ENCODE peak calls at places on chromosomes 13 and 19, in five cellular contexts. Z, F, D, G and B are unnamed samples.

GRCh38 chr19:41914906-41915247 is 13.4 kb downstream of the ERFL start:
- DNase-seq in Z (no peak), F (no peak), D (no peak), G (no peak), B (no peak)

GRCh38 chr19:43820098-43820860 is 6.8 kb upstream of the ZNF283 start:
- DNase-seq in G (peak; percentile 40), F (peak; percentile 51), D (no peak), Z (peak; percentile 53), B (no peak)

GRCh38 chr13:38979891-38980627 is 10.6 kb downstream of the STOML3 start:
- DNase-seq in D (no peak), F (peak; percentile 58), Z (peak; percentile 39), G (peak; percentile 35), B (no peak)

GRCh38 chr13:19185086-19185864 is 3.7 kb upstream of the TUBA3C start:
- DNase-seq in F (no peak), D (no peak), Z (no peak), G (no peak), B (no peak)

GRCh38 chr13:111460548-111461444 is 140.4 kb downstream of the TEX29 start:
- DNase-seq in D (no peak), G (peak; percentile 53), F (no peak), Z (peak; percentile 61), B (no peak)

GRCh38 chr13:94849254-94849653 is 136.9 kb upstream of the SOX21 start:
- DNase-seq in D (no peak), G (no peak), Z (no peak), F (no peak), B (no peak)

GRCh38 chr13:91557328-91557727 is 158.9 kb downstream of the GPC5 start:
- DNase-seq in F (no peak), D (no peak), Z (no peak), G (no peak), B (no peak)

GRCh38 chr13:37349916-37350315 is 244.5 kb upstream of the CSNK1A1L start:
- DNase-seq in G (no peak), D (no peak), Z (peak; percentile 12), F (no peak), B (no peak)

GRCh38 chr19:11012507-11012906 is 51.7 kb downstream of the SMARCA4 start:
- DNase-seq in G (no peak), Z (no peak), D (no peak), F (no peak), B (no peak)

GRCh38 chr19:53553865-53554791 is 16.2 kb downstream of the ZNF331 start:
- DNase-seq in Z (peak; percentile 88), D (peak; percentile 88), G (peak; percentile 93), F (peak; percentile 95), B (peak; percentile 77)

GRCh38 chr13:111906816-111907215 is 160.1 kb upstream of the SOX1 start:
- DNase-seq in F (no peak), D (no peak), G (no peak), Z (no peak), B (no peak)

DNA sequence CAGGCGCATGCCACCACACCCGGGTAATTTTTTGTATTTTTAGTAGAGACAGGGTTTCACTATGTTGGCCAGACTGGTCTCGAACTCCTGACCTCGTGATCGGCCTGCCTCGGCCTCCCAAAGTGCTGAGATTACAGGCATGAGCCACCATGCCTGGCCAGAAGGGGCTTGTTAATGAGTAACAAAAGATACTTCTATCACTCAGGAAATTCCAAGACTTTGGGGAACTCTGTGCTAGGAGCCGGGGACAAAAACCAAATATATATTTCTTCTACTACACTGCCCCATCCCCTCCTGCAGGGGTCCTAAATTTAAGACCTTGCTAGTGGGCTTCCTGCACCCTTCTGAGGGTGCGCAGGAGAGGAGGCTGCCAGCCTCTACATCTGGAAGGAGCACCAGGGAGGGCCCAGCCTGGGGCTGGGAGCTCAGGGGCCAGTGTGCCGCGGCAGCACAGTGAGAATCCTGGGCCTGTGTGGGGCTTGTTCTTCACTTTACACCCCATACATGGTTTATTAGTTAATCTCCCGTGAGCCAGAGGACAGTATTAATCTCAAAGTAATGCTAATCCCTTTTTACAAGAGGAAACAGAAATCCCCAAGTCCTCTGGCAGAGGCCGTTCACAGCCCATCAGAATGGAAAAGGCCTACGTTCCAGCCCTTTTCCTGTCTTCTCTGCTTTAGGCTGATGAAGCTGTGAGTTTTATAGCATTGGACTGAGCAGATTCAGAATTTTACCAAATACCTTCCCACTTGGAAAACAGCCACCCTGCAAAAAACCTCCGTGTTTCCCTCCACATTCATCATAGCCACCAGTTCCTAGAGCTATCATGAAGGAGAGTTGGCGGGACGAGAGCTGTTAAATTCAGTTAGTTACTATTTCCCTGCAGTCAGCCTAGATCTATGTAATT is 44.4 kb upstream of the NPAS1 start:
- DNase-seq in Z (no peak), F (no peak), D (no peak), G (peak; percentile 88), B (no peak)
- TF ChIP-seq CTCF in Z (no peak), F (no peak), D (no peak), G (no peak), B (no peak)

GRCh38 chr13:26508885-26509284 is 48.6 kb upstream of the WASF3 start:
- DNase-seq in Z (peak; percentile 91), F (peak; percentile 92), D (no peak), G (peak; percentile 85), B (no peak)
- H3K4me3 ChIP-seq in Z (no peak overlapping the region), F (no peak overlapping the region), D (no peak overlapping the region), G (no peak overlapping the region), B (no peak overlapping the region)

GRCh38 chr19:40236366-40236765 is 9.9 kb upstream of the CCNP start:
- DNase-seq in F (no peak), Z (no peak), D (no peak), G (no peak), B (no peak)

GRCh38 chr19:40236026-40236355 is 9.5 kb upstream of the CCNP start:
- DNase-seq in F (no peak), Z (no peak), D (no peak), G (no peak), B (no peak)

GRCh38 chr19:40233811-40234389 is 7.4 kb upstream of the CCNP start:
- DNase-seq in G (no peak), F (no peak), D (no peak), Z (no peak), B (no peak)

GRCh38 chr19:40234429-40235237 is 8.1 kb upstream of the CCNP start:
- DNase-seq in G (no peak), D (no peak), F (no peak), Z (no peak), B (no peak)

GRCh38 chr19:40235238-40236025 is 8.9 kb upstream of the CCNP start:
- DNase-seq in G (no peak), F (no peak), D (no peak), Z (no peak), B (no peak)
- TF ChIP-seq CTCF in G (peak; percentile 6), F (no peak), D (no peak), Z (peak; percentile 34), B (no peak)

GRCh38 chr19:45780448-45781281 is 1.6 kb downstream of the DMPK start:
- DNase-seq in G (peak; percentile 21), D (no peak), F (no peak), Z (no peak), B (no peak)
- H3K4me3 ChIP-seq in G (peak overlapping the region; percentile 71), D (no peak overlapping the region), F (peak overlapping the region; percentile 87), Z (peak overlapping the region; percentile 23), B (peak overlapping the region; percentile 55)

GRCh38 chr19:18441804-18442788 is 4.2 kb upstream of the ISYNA1 start:
- DNase-seq in Z (no peak), F (no peak), D (no peak), G (no peak), B (no peak)

GRCh38 chr19:18439025-18439909 is 1.3 kb upstream of the ISYNA1 start:
- DNase-seq in D (no peak), Z (peak; percentile 84), F (no peak), G (peak; percentile 87), B (no peak)

GRCh38 chr19:18439910-18440237 is 1.9 kb upstream of the ISYNA1 start:
- DNase-seq in Z (no peak), F (peak; percentile 65), D (no peak), G (no peak), B (no peak)

GRCh38 chr19:18440936-18441803 is 3.2 kb upstream of the ISYNA1 start:
- DNase-seq in F (no peak), Z (no peak), G (no peak), D (no peak), B (no peak)

GRCh38 chr19:18440421-18440877 is 2.5 kb upstream of the ISYNA1 start:
- DNase-seq in F (no peak), Z (no peak), D (no peak), G (no peak), B (no peak)
- TF ChIP-seq CTCF in F (peak; percentile 15), Z (peak; percentile 29), D (peak; percentile 27), G (peak; percentile 39), B (no peak)

GRCh38 chr19:48720251-48720612 is 707 bp upstream of the MAMSTR start:
- DNase-seq in G (no peak), F (peak; percentile 84), Z (no peak), D (no peak), B (no peak)
- H3K4me3 ChIP-seq in G (peak overlapping the region; percentile 77), F (peak overlapping the region; percentile 78), Z (peak overlapping the region; percentile 77), D (no peak overlapping the region), B (peak overlapping the region; percentile 52)

DNA sequence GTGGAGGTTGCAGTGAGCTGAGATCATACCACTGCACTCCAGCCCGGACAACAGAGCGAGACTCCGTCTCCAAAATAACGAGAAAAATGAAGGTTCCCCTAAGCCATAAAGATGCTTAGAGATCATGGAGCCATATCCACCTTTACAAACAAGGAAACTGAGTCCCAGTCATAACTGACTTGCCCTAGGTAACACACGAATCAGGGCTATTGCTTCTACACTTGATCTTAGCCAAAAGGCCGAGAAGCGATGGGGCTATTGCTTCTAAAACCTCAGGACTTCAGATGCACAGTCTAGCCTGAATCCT is 3.2 kb downstream of the DBP start:
- DNase-seq in G (no peak), D (no peak), F (no peak), Z (no peak), B (no peak)
- TF ChIP-seq CTCF in G (no peak), D (no peak), F (no peak), Z (no peak), B (no peak)

DNA sequence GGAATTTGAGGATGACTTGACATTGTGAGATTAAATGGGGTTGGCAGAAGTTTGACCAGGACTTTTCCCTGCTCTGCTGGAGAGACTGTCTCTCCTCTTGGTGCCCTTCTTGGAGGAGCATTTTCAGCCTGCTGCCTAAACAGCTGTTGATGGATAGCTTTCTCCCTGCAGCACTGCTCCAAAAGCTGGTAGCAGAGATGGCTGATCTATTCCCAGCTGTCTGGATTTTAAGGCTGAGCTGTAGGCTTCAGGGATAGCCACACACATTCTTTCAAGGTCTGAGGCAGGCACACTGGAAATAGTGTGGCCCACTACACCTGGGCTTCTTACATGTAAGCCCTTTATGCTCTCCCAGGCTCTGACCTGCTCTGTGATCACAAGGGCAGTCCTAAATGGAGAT is 91.3 kb downstream of the MBNL2 start:
- DNase-seq in G (no peak), F (no peak), Z (no peak), D (no peak), B (no peak)
- H3K4me3 ChIP-seq in G (no peak overlapping the region), F (no peak overlapping the region), Z (no peak overlapping the region), D (no peak overlapping the region), B (no peak overlapping the region)

DNA sequence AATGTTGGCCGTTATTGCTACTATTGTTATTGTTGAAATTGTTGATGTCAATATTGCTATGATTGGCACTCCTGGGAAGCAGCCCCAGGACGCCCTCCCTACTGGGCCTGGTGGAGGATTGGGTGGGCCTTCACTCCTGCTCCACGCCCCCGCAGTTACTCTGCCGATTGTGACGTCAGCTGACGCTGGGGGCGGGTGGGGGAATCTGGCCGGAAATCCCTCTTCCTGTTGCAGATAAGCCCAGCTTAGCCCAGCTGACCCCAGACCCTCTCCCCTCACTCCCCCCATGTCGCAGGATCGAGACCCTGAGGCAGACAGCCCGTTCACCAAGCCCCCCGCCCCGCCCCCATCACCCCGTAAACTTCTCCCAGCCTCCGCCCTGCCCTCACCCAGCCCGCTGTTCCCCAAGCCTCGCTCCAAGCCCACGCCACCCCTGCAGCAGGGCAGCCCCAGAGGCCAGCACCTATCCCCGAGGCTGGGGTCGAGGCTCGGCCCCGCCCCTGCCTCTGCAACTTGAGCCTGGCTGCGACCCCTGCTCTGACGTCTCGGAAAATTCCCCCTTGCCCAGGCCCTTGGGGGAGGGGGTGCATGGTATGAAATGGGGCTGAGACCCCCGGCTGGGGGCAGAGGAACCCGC is at the start of gene ETV2:
- DNase-seq in D (no peak), F (no peak), G (peak; percentile 57), Z (peak; percentile 38), B (no peak)
- TF ChIP-seq CTCF in D (no peak), F (no peak), G (no peak), Z (no peak), B (no peak)